ENCODE peak calls at places on chromosomes 13 and 19, in six cellular contexts. M is upper lobe of left lung, W is HepG2, I is K562, Q is GM12878, N is A549. U is an unnamed sample.

GRCh38 chr19:46211201-46211881 is 18.2 kb upstream of the IGFL1 start:
- ATAC-seq in I (no peak), M (peak; percentile 74), N (peak; percentile 76), Q (no peak), W (no peak), U (peak; percentile 43)

GRCh38 chr19:56866563-56866962 is 26.0 kb upstream of the PEG3 start:
- ATAC-seq in I (no peak), N (no peak), W (no peak), M (no peak), Q (no peak), U (no peak)

GRCh38 chr19:47002106-47002766 is 17.4 kb upstream of the NPAS1 start:
- ATAC-seq in I (no peak), Q (no peak), W (no peak), M (no peak), N (peak; percentile 70), U (no peak)

GRCh38 chr19:11580665-11581418 is 3.4 kb upstream of the ACP5 start:
- ATAC-seq in Q (no peak), N (no peak), I (no peak), W (no peak), M (peak; percentile 19), U (peak; percentile 38)

GRCh38 chr13:49858183-49858856 is 65.8 kb upstream of the KPNA3 start:
- ATAC-seq in W (peak; percentile 97), M (peak; percentile 90), N (peak; percentile 99), I (no peak), Q (no peak), U (peak; percentile 92)

GRCh38 chr19:46731007-46731501 is 14.1 kb upstream of the PRKD2 start:
- ATAC-seq in M (no peak), I (peak; percentile 87), W (no peak), Q (no peak), N (peak; percentile 36), U (no peak)

GRCh38 chr19:5073153-5073844 is 104.4 kb downstream of the KDM4B start:
- ATAC-seq in Q (no peak), W (peak; percentile 23), M (no peak), I (no peak), N (peak; percentile 58), U (no peak)

GRCh38 chr19:7159105-7159933 is 89.8 kb downstream of the ZNF557 start:
- ATAC-seq in N (no peak), Q (no peak), I (peak; percentile 35), M (peak; percentile 70), W (no peak), U (peak; percentile 94)

GRCh38 chr13:42001580-42001979 is 40.7 kb upstream of the VWA8 start:
- ATAC-seq in Q (no peak), N (peak; percentile 74), I (peak; percentile 69), M (peak; percentile 79), W (peak; percentile 33), U (no peak)

GRCh38 chr19:13499682-13500081 is 6.6 kb downstream of the CACNA1A start:
- ATAC-seq in W (no peak), I (no peak), Q (no peak), N (no peak), M (no peak), U (no peak)

GRCh38 chr13:94382520-94382919 is 97.0 kb downstream of the DCT start:
- ATAC-seq in W (no peak), N (no peak), Q (no peak), I (no peak), M (no peak), U (no peak)

GRCh38 chr19:18568367-18568766 is 3.3 kb upstream of the UBA52 start:
- ATAC-seq in Q (no peak), N (no peak), M (no peak), I (no peak), W (no peak), U (no peak)

GRCh38 chr19:18576383-18576782 is 4.7 kb downstream of the UBA52 start:
- ATAC-seq in Q (no peak), W (no peak), M (no peak), N (no peak), I (no peak), U (no peak)

GRCh38 chr19:18574691-18575291 is 3.1 kb downstream of the UBA52 start:
- ATAC-seq in M (no peak), I (no peak), W (no peak), Q (no peak), N (no peak), U (no peak)

GRCh38 chr19:18566953-18567352 is 4.7 kb upstream of the UBA52 start:
- ATAC-seq in N (no peak), Q (no peak), W (no peak), I (no peak), M (no peak), U (no peak)

GRCh38 chr19:18571564-18572344 is at the start of gene UBA52:
- ATAC-seq in N (peak; percentile 98), W (peak; percentile 95), M (peak; percentile 96), Q (peak; percentile 98), I (peak; percentile 98), U (peak; percentile 97)
- TF ChIP-seq EP300 in N (no peak), W (peak; percentile 41), M (no peak), Q (no peak), I (peak; percentile 48), U (no peak)

DNA sequence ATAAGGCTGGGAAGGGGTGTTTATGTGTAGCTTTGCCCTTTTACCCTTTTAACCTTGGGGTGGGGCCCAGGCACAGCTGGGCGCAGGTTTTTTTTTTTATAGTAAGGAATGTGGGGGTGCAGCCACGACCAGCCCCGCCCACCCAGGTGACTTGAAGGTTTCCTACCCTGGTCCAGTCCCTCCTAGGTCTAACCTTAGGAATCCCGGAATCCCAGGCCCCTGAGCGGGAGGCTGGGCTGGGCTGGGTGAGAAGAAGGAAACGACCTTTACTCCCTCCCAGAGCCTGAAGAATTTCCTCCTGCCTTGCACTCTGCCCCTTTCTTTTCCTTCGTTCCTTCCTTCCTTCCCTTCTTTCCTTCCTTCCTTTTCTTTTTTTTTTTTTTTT is 12.3 kb downstream of the TJP3 start:
- ATAC-seq in M (no peak), Q (no peak), W (peak; percentile 38), I (no peak), N (peak; percentile 49), U (no peak)
- TF ChIP-seq EP300 in M (no peak), Q (no peak), W (peak; percentile 15), I (no peak), N (no peak), U (no peak)

GRCh38 chr13:98298599-98298998 is 121.5 kb upstream of the RNF113B start:
- ATAC-seq in W (no peak), N (no peak), Q (no peak), I (no peak), M (no peak), U (no peak)

GRCh38 chr13:98299954-98300350 is 122.9 kb upstream of the RNF113B start:
- ATAC-seq in I (no peak), N (no peak), W (no peak), Q (no peak), M (no peak), U (no peak)

GRCh38 chr13:98301721-98302120 is 124.7 kb upstream of the RNF113B start:
- ATAC-seq in W (no peak), I (no peak), N (no peak), M (no peak), Q (no peak), U (no peak)

GRCh38 chr13:98300956-98301641 is 124.0 kb upstream of the RNF113B start:
- ATAC-seq in W (peak; percentile 90), N (no peak), Q (no peak), M (no peak), I (no peak), U (peak; percentile 41)

GRCh38 chr13:98299243-98299953 is 122.3 kb upstream of the RNF113B start:
- ATAC-seq in N (no peak), W (no peak), I (no peak), Q (no peak), M (no peak), U (no peak)
- TF ChIP-seq EP300 in N (no peak), W (no peak), I (no peak), Q (no peak), M (no peak), U (no peak)

DNA sequence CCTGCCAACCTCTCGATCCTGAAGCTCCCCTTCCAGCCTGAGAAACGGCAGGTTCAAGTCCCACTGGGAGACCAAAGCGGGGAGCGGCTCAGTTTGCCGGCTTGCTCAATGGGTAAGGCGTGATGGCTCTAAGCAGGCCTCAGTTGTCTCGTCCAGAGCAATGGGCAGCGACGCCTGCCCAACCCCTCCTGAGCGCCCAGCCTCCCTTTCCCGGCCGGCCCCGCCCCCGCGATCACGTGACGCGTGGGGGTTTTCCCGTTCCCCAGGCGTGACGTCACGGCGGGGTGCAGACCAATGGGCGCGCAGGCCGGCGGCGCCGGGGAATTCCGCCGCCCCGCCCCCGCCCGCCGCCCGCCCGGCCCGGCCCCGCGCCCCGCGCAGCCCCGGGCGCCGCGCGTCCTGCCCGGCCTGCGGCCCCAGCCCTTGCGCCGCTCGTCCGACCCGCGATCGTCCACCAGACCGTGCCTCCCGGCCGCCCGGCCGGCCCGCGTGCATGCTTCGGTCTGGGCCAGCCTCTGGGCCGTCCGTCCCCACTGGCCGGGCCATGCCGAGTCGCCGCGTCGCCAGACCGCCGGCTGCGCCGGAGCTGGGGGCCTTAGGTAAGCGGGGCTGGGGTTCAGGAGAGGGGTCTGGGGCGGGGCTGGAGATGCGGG is at the start of gene RELB:
- ATAC-seq in W (peak; percentile 74), M (peak; percentile 41), N (peak; percentile 78), Q (peak; percentile 74), I (peak; percentile 59), U (peak; percentile 86)
- TF ChIP-seq EP300 in W (peak; percentile 8), M (no peak), N (no peak), Q (peak; percentile 22), I (no peak), U (no peak)

DNA sequence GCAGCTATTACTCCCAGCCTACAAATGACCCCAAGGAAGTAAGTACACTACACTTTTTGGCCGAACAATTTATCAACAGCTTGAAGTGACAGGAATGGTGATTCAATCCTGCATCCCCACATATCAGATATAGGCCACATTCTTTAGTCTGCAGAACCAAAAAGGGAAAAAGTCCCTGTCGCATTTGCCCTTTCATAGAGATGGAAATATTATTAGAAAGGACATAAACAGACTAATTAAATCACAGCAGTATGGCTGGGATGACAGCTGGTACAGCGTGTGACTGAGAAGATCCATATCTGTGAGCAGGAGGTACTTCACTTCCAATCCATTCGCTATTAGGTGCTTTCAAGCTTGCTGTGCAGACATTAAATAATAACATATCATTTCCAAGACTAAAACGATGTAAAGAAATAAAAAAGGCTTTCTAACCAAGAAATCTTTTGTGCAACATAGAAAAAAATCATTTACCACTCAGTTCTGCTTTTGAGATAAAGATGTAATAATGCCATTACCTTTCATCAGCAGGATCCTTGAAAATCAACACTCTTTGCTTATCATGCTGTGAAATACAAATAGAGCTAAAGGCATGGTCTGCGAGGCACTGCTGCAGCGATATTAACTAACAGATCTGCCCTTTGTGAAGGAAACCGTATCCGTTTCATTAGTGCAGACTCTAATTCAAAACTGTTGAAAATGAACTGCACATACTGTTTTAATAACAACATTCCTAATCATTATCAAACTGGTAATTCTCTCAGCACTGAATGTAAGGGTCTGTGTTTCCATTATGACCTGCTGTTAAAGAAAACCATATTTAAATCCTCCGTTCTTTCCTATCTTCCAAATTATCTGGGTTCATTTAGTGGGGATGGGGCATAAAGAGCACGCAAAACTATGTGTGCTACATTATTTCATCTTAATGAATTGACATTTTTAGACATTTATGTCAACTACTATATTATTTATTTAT is 245.6 kb downstream of the DACH1 start:
- ATAC-seq in Q (no peak), I (no peak), M (no peak), W (no peak), N (no peak), U (no peak)
- TF ChIP-seq EP300 in Q (no peak), I (no peak), M (no peak), W (no peak), N (no peak), U (no peak)

DNA sequence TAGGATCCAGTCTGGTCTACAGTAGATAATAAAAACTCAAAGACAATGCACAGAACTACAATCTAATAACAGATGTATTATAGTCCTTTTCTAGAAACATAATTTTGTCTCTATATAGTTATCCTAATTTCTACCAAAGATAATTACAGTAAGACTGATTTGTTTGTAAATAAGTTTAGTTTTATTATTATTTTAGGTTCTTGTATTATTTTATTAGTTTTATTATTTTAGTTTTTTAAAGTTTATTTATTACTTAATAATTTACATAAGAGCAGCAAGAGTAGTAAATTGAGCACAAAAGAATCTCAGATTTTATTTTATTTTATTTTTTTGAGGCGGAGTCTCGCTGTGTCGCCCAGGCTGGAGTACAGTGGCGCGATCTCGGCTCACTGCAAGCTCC is 22.3 kb upstream of the ZNF227 start:
- ATAC-seq in W (no peak), I (no peak), Q (no peak), M (no peak), N (no peak), U (no peak)
- TF ChIP-seq EP300 in W (no peak), I (no peak), Q (no peak), M (no peak), N (no peak), U (no peak)